ENCODE peak calls at places on chromosomes 2 and 18, in five cellular contexts. One of them, this sample, is unnamed.

GRCh38 chr2:158979775-158980174 is 11.3 kb downstream of the TANC1 start:
- DNase-seq in transverse colon: no peak
- DNase-seq in HepG2: no peak
- DNase-seq in stomach: no peak
- DNase-seq in A549: no peak
- DNase-seq in this sample: no peak

GRCh38 chr2:28088970-28089369 is 198.4 kb downstream of the BABAM2 start:
- DNase-seq in transverse colon: no peak
- DNase-seq in HepG2: no peak
- DNase-seq in stomach: no peak
- DNase-seq in A549: peak; percentile 33
- DNase-seq in this sample: no peak

GRCh38 chr18:61975526-61976326 is 82.9 kb upstream of the RNF152 start:
- DNase-seq in transverse colon: no peak
- DNase-seq in HepG2: no peak
- DNase-seq in stomach: no peak
- DNase-seq in A549: no peak
- DNase-seq in this sample: no peak

GRCh38 chr2:873027-873426 is 77.6 kb upstream of the SNTG2 start:
- DNase-seq in transverse colon: no peak
- DNase-seq in HepG2: no peak
- DNase-seq in stomach: peak; percentile 11
- DNase-seq in A549: no peak
- DNase-seq in this sample: no peak

GRCh38 chr2:165376571-165376975 is 92.9 kb upstream of the CSRNP3 start:
- DNase-seq in transverse colon: no peak
- DNase-seq in HepG2: no peak
- DNase-seq in stomach: no peak
- DNase-seq in A549: no peak
- DNase-seq in this sample: no peak

GRCh38 chr2:134518101-134518500 is 200.7 kb downstream of the TMEM163 start:
- DNase-seq in transverse colon: no peak
- DNase-seq in HepG2: no peak
- DNase-seq in stomach: no peak
- DNase-seq in A549: no peak
- DNase-seq in this sample: no peak

GRCh38 chr2:233075966-233076339 is 15.8 kb downstream of the INPP5D start:
- DNase-seq in transverse colon: peak; percentile 47
- DNase-seq in HepG2: no peak
- DNase-seq in stomach: peak; percentile 30
- DNase-seq in A549: no peak
- DNase-seq in this sample: no peak

GRCh38 chr2:107681946-107682345 is 144.7 kb upstream of the RGPD4 start:
- DNase-seq in transverse colon: no peak
- DNase-seq in HepG2: no peak
- DNase-seq in stomach: no peak
- DNase-seq in A549: no peak
- DNase-seq in this sample: no peak

GRCh38 chr2:101418704-101419663 is 31.7 kb upstream of the CREG2 start:
- DNase-seq in transverse colon: peak; percentile 44
- DNase-seq in HepG2: peak; percentile 71
- DNase-seq in stomach: peak; percentile 68
- DNase-seq in A549: peak; percentile 70
- DNase-seq in this sample: peak; percentile 54

GRCh38 chr2:236136483-236136882 is 31.7 kb downstream of the GBX2 start:
- DNase-seq in transverse colon: no peak
- DNase-seq in HepG2: no peak
- DNase-seq in stomach: no peak
- DNase-seq in A549: no peak
- DNase-seq in this sample: no peak

GRCh38 chr2:188870289-188870688 is 103.9 kb upstream of the COL3A1 start:
- DNase-seq in transverse colon: no peak
- DNase-seq in HepG2: no peak
- DNase-seq in stomach: no peak
- DNase-seq in A549: no peak
- DNase-seq in this sample: no peak

GRCh38 chr2:74425523-74425922 is 4.0 kb downstream of the WDR54 start:
- DNase-seq in transverse colon: no peak
- DNase-seq in HepG2: peak; percentile 68
- DNase-seq in stomach: no peak
- DNase-seq in A549: no peak
- DNase-seq in this sample: no peak

GRCh38 chr2:241891315-241891987 is 21.9 kb downstream of the RTP5 start:
- DNase-seq in transverse colon: no peak
- DNase-seq in HepG2: no peak
- DNase-seq in stomach: no peak
- DNase-seq in A549: no peak
- DNase-seq in this sample: no peak

GRCh38 chr2:118310016-118310877 is 222.0 kb downstream of the INSIG2 start:
- DNase-seq in transverse colon: peak; percentile 13
- DNase-seq in HepG2: no peak
- DNase-seq in stomach: no peak
- DNase-seq in A549: no peak
- DNase-seq in this sample: no peak

GRCh38 chr2:226902041-226902972 is 66.5 kb downstream of the RHBDD1 start:
- DNase-seq in transverse colon: no peak
- DNase-seq in HepG2: no peak
- DNase-seq in stomach: no peak
- DNase-seq in A549: no peak
- DNase-seq in this sample: no peak

GRCh38 chr2:56583796-56584313 is 400.1 kb downstream of the CCDC85A start:
- DNase-seq in transverse colon: no peak
- DNase-seq in HepG2: no peak
- DNase-seq in stomach: no peak
- DNase-seq in A549: no peak
- DNase-seq in this sample: no peak

GRCh38 chr2:56576001-56576400 is 392.2 kb downstream of the CCDC85A start:
- DNase-seq in transverse colon: no peak
- DNase-seq in HepG2: no peak
- DNase-seq in stomach: no peak
- DNase-seq in A549: no peak
- DNase-seq in this sample: no peak

GRCh38 chr2:56582570-56582969 is 398.8 kb downstream of the CCDC85A start:
- DNase-seq in transverse colon: no peak
- DNase-seq in HepG2: no peak
- DNase-seq in stomach: no peak
- DNase-seq in A549: no peak
- DNase-seq in this sample: no peak

GRCh38 chr2:56580242-56580641 is 396.5 kb downstream of the CCDC85A start:
- DNase-seq in transverse colon: no peak
- DNase-seq in HepG2: no peak
- DNase-seq in stomach: no peak
- DNase-seq in A549: no peak
- DNase-seq in this sample: no peak
- TF ChIP-seq EP300 in transverse colon: no peak
- TF ChIP-seq EP300 in HepG2: no peak
- TF ChIP-seq EP300 in stomach: no peak
- TF ChIP-seq EP300 in A549: no peak
- TF ChIP-seq EP300 in this sample: no peak

GRCh38 chr2:214519258-214519818 is 108.5 kb downstream of the VWC2L start:
- DNase-seq in transverse colon: no peak
- DNase-seq in HepG2: no peak
- DNase-seq in stomach: no peak
- DNase-seq in A549: no peak
- DNase-seq in this sample: no peak
- TF ChIP-seq EP300 in transverse colon: no peak
- TF ChIP-seq EP300 in HepG2: no peak
- TF ChIP-seq EP300 in stomach: no peak
- TF ChIP-seq EP300 in A549: no peak
- TF ChIP-seq EP300 in this sample: no peak

GRCh38 chr2:175964195-175964594 is 37.9 kb downstream of the LNPK start:
- DNase-seq in transverse colon: no peak
- DNase-seq in HepG2: peak; percentile 20
- DNase-seq in stomach: no peak
- DNase-seq in A549: peak; percentile 35
- DNase-seq in this sample: no peak
- TF ChIP-seq EP300 in transverse colon: no peak
- TF ChIP-seq EP300 in HepG2: no peak
- TF ChIP-seq EP300 in stomach: no peak
- TF ChIP-seq EP300 in A549: no peak
- TF ChIP-seq EP300 in this sample: no peak

GRCh38 chr2:182066439-182067061 is 80.9 kb downstream of the PPP1R1C start:
- DNase-seq in transverse colon: no peak
- DNase-seq in HepG2: no peak
- DNase-seq in stomach: no peak
- DNase-seq in A549: no peak
- DNase-seq in this sample: no peak

GRCh38 chr2:182064024-182064880 is 78.6 kb downstream of the PPP1R1C start:
- DNase-seq in transverse colon: peak; percentile 11
- DNase-seq in HepG2: no peak
- DNase-seq in stomach: no peak
- DNase-seq in A549: no peak
- DNase-seq in this sample: no peak

GRCh38 chr2:182061739-182062138 is 76.1 kb downstream of the PPP1R1C start:
- DNase-seq in transverse colon: no peak
- DNase-seq in HepG2: no peak
- DNase-seq in stomach: no peak
- DNase-seq in A549: no peak
- DNase-seq in this sample: no peak

GRCh38 chr2:182058056-182058455 is 72.4 kb downstream of the PPP1R1C start:
- DNase-seq in transverse colon: no peak
- DNase-seq in HepG2: no peak
- DNase-seq in stomach: no peak
- DNase-seq in A549: no peak
- DNase-seq in this sample: no peak

GRCh38 chr2:182062329-182062972 is 76.8 kb downstream of the PPP1R1C start:
- DNase-seq in transverse colon: no peak
- DNase-seq in HepG2: no peak
- DNase-seq in stomach: no peak
- DNase-seq in A549: no peak
- DNase-seq in this sample: no peak
- TF ChIP-seq EP300 in transverse colon: no peak
- TF ChIP-seq EP300 in HepG2: no peak
- TF ChIP-seq EP300 in stomach: no peak
- TF ChIP-seq EP300 in A549: no peak
- TF ChIP-seq EP300 in this sample: no peak

GRCh38 chr18:49582579-49582978 is 20.7 kb downstream of the LIPG start:
- DNase-seq in transverse colon: no peak
- DNase-seq in HepG2: no peak
- DNase-seq in stomach: no peak
- DNase-seq in A549: peak; percentile 8
- DNase-seq in this sample: no peak
- TF ChIP-seq EP300 in transverse colon: no peak
- TF ChIP-seq EP300 in HepG2: no peak
- TF ChIP-seq EP300 in stomach: no peak
- TF ChIP-seq EP300 in A549: no peak
- TF ChIP-seq EP300 in this sample: no peak

GRCh38 chr2:201151127-201152074 is 31.5 kb upstream of the CASP10 start:
- DNase-seq in transverse colon: no peak
- DNase-seq in HepG2: peak; percentile 39
- DNase-seq in stomach: no peak
- DNase-seq in A549: peak; percentile 85
- DNase-seq in this sample: no peak
- TF ChIP-seq EP300 in transverse colon: no peak
- TF ChIP-seq EP300 in HepG2: no peak
- TF ChIP-seq EP300 in stomach: no peak
- TF ChIP-seq EP300 in A549: peak; percentile 48
- TF ChIP-seq EP300 in this sample: no peak

DNA sequence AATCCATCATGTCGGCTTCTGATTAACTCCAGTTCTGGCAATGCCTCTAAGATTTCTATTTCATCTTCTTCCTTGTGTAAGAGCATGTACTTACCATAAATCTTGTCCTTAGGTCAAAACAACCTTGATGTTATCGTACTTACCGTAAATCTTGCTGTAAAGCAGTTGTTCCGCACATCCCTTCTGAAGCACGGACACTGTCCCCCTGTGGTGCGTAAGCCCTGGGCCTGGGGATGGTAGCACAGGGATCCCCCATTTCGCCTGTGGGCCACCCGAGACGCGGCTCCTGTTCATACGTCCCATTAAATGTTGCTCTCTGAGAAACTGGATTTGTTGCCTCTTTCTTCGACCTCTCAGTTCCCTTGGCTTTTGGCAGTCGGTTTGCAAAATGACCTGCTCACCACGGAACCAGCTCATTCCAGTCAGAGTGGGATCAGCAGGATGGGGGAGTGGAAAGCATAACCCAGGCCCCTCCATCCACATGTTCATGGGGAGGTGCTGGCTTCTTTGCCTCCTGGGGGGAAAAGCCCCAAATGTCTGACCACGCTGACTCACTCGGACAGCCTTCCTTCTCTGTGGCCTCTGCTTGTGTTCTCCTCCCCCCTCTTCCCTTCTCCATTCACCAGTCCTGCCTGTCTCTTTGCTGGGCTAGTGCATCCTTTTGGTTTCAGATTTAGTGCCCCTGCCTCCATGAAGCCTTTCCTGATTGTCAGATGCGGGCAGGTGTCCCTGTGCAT is 49.9 kb downstream of the RAB31 start:
- DNase-seq in transverse colon: no peak
- DNase-seq in HepG2: no peak
- DNase-seq in stomach: no peak
- DNase-seq in A549: peak; percentile 24
- DNase-seq in this sample: no peak
- TF ChIP-seq EP300 in transverse colon: no peak
- TF ChIP-seq EP300 in HepG2: no peak
- TF ChIP-seq EP300 in stomach: no peak
- TF ChIP-seq EP300 in A549: no peak
- TF ChIP-seq EP300 in this sample: no peak

GRCh38 chr2:122136071-122136470 is 380.6 kb downstream of the TSN start:
- DNase-seq in transverse colon: no peak
- DNase-seq in HepG2: peak; percentile 56
- DNase-seq in stomach: no peak
- DNase-seq in A549: peak; percentile 33
- DNase-seq in this sample: no peak

GRCh38 chr2:122132292-122132691 is 376.8 kb downstream of the TSN start:
- DNase-seq in transverse colon: no peak
- DNase-seq in HepG2: no peak
- DNase-seq in stomach: no peak
- DNase-seq in A549: no peak
- DNase-seq in this sample: no peak

GRCh38 chr2:122139739-122140138 is 384.3 kb downstream of the TSN start:
- DNase-seq in transverse colon: no peak
- DNase-seq in HepG2: no peak
- DNase-seq in stomach: no peak
- DNase-seq in A549: no peak
- DNase-seq in this sample: peak; percentile 17

GRCh38 chr2:122138561-122138960 is 383.1 kb downstream of the TSN start:
- DNase-seq in transverse colon: no peak
- DNase-seq in HepG2: no peak
- DNase-seq in stomach: no peak
- DNase-seq in A549: no peak
- DNase-seq in this sample: no peak

DNA sequence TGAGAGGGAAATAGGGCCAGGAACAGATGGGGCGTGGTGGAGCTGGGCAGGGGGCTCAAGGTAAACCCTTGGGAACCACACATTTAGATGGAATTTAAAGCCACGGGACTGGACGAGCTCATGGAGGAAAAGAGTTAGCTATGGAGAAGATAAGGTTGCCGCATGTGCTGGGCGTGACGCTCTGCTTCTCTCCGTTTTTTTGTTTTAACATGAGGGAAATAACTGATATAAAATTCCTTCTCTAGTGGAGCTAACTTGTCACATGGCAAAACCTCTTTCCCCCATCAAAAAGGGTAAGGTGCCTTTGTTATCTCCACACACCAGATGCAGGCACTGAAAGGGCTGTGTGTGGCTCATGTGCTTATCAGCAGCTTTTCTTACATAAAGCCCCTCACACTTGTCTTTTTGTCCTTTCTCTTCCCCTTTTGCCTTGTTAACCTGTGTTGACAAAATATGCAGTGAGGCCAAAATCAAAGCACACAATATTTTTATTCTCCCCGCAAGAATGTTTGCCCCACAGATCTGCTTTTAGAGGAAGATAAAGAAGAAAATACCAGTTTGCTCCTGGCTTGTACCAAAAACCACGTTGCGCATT is 380.0 kb downstream of the TSN start:
- DNase-seq in transverse colon: no peak
- DNase-seq in HepG2: no peak
- DNase-seq in stomach: no peak
- DNase-seq in A549: no peak
- DNase-seq in this sample: no peak
- TF ChIP-seq EP300 in transverse colon: no peak
- TF ChIP-seq EP300 in HepG2: no peak
- TF ChIP-seq EP300 in stomach: no peak
- TF ChIP-seq EP300 in A549: no peak
- TF ChIP-seq EP300 in this sample: no peak

This sample was measured in upper lobe of left lung.